ENCODE peak calls at places on chromosomes 1 and 21, in nine cellular contexts. R is C1 segment of cervical spinal cord, V is left ventricle myocardium superior, J is prostate gland, W is iPS-NIHi11, C is renal cortical epithelial cell, N is T-cell, L is HuH-7.5, E is amygdala. D is an unnamed sample.

GRCh38 chr1:43207229-43207853 is 35.2 kb downstream of the CFAP57 start:
- DNase-seq in R (no peak), V (no peak), J (no peak), W (no peak), C (no peak), N (no peak), L (no peak), E (no peak), D (no peak)

GRCh38 chr1:53311104-53311908 is 16.6 kb downstream of the LRP8 start:
- DNase-seq in R (no peak), V (no peak), J (no peak), W (no peak), C (no peak), N (no peak), L (no peak), E (no peak), D (no peak)

GRCh38 chr1:11851171-11851570 is 3.6 kb upstream of the NPPA start:
- DNase-seq in R (no peak), V (no peak), J (no peak), W (no peak), C (no peak), N (no peak), L (no peak), E (no peak), D (no peak)

GRCh38 chr1:3803905-3804626 is 7.8 kb upstream of the LRRC47 start:
- DNase-seq in R (no peak), V (peak; percentile 3), J (no peak), W (no peak), C (no peak), N (no peak), L (no peak), E (no peak), D (no peak)

GRCh38 chr1:12052008-12052573 is 11.0 kb upstream of the TNFRSF8 start:
- DNase-seq in R (no peak), V (peak; percentile 65), J (no peak), W (peak; percentile 68), C (peak; percentile 86), N (no peak), L (no peak), E (no peak), D (peak; percentile 82)

GRCh38 chr1:84688461-84689061 is 1.7 kb downstream of the SSX2IP start:
- DNase-seq in R (no peak), V (no peak), J (no peak), W (no peak), C (no peak), N (no peak), L (no peak), E (no peak), D (no peak)

GRCh38 chr1:22347854-22348760 is 103.5 kb upstream of the ZBTB40 start:
- DNase-seq in R (no peak), V (no peak), J (peak; percentile 66), W (no peak), C (no peak), N (no peak), L (peak; percentile 68), E (no peak), D (no peak)

GRCh38 chr1:103275725-103276124 is 167.4 kb upstream of the COL11A1 start:
- DNase-seq in R (no peak), V (no peak), J (no peak), W (no peak), C (no peak), N (no peak), L (no peak), E (no peak), D (no peak)

GRCh38 chr1:112904831-112905227 is 51.2 kb downstream of the SLC16A1 start:
- DNase-seq in R (no peak), V (no peak), J (no peak), W (no peak), C (no peak), N (no peak), L (no peak), E (no peak), D (no peak)

GRCh38 chr21:20040768-20041167 is 957.4 kb upstream of the NCAM2 start:
- DNase-seq in R (no peak), V (no peak), J (no peak), W (peak; percentile 7), C (no peak), N (no peak), L (no peak), E (no peak), D (no peak)

GRCh38 chr1:193019442-193020026 is 39.6 kb downstream of the UCHL5 start:
- DNase-seq in R (no peak), V (no peak), J (peak; percentile 34), W (peak; percentile 10), C (peak; percentile 75), N (no peak), L (no peak), E (no peak), D (no peak)

GRCh38 chr1:184433928-184434502 is 47.2 kb downstream of the C1orf21 start:
- DNase-seq in R (no peak), V (no peak), J (no peak), W (no peak), C (no peak), N (no peak), L (no peak), E (no peak), D (no peak)

GRCh38 chr1:34946211-34946610 is 16.8 kb upstream of the DLGAP3 start:
- DNase-seq in R (no peak), V (no peak), J (no peak), W (no peak), C (no peak), N (no peak), L (no peak), E (no peak), D (no peak)

GRCh38 chr1:203556047-203556851 is 62.3 kb downstream of the OPTC start:
- DNase-seq in R (no peak), V (peak; percentile 85), J (no peak), W (peak; percentile 54), C (peak; percentile 60), N (no peak), L (no peak), E (no peak), D (peak; percentile 82)

GRCh38 chr1:202162049-202162417 is 1.6 kb upstream of the PTPN7 start:
- DNase-seq in R (no peak), V (no peak), J (no peak), W (no peak), C (no peak), N (no peak), L (no peak), E (no peak), D (no peak)

GRCh38 chr1:154199563-154199879 is 6.6 kb downstream of the CFAP141 start:
- DNase-seq in R (no peak), V (no peak), J (no peak), W (no peak), C (no peak), N (no peak), L (no peak), E (no peak), D (no peak)

GRCh38 chr1:190175320-190175719 is 302.3 kb downstream of the BRINP3 start:
- DNase-seq in R (no peak), V (no peak), J (no peak), W (no peak), C (no peak), N (no peak), L (no peak), E (no peak), D (no peak)

GRCh38 chr1:154838988-154839387 is 31.1 kb downstream of the KCNN3 start:
- DNase-seq in R (no peak), V (no peak), J (no peak), W (no peak), C (no peak), N (no peak), L (no peak), E (no peak), D (no peak)

GRCh38 chr1:162022626-162023025 is 1.0 kb downstream of the OLFML2B start:
- DNase-seq in R (no peak), V (no peak), J (no peak), W (no peak), C (no peak), N (no peak), L (no peak), E (no peak), D (no peak)

GRCh38 chr1:56317722-56318121 is 261.6 kb downstream of the PLPP3 start:
- DNase-seq in R (no peak), V (no peak), J (no peak), W (no peak), C (no peak), N (no peak), L (no peak), E (no peak), D (no peak)

GRCh38 chr21:27132270-27132669 is 165.4 kb upstream of the ADAMTS5 start:
- DNase-seq in R (no peak), V (no peak), J (no peak), W (no peak), C (peak; percentile 93), N (no peak), L (no peak), E (no peak), D (no peak)

GRCh38 chr1:200909757-200910239 is 15.1 kb downstream of the INAVA start:
- DNase-seq in R (no peak), V (no peak), J (no peak), W (no peak), C (peak; percentile 88), N (no peak), L (no peak), E (no peak), D (no peak)

GRCh38 chr1:166479052-166479631 is 312.3 kb upstream of the FAM78B start:
- DNase-seq in R (no peak), V (peak; percentile 32), J (peak; percentile 19), W (peak; percentile 44), C (peak; percentile 38), N (peak; percentile 17), L (no peak), E (no peak), D (no peak)

GRCh38 chr1:3511306-3511705 is 56.8 kb downstream of the ARHGEF16 start:
- DNase-seq in R (no peak), V (no peak), J (no peak), W (no peak), C (no peak), N (no peak), L (no peak), E (no peak), D (no peak)

GRCh38 chr1:84722794-84723193 is 32.5 kb upstream of the SSX2IP start:
- DNase-seq in R (no peak), V (no peak), J (no peak), W (no peak), C (peak; percentile 13), N (no peak), L (no peak), E (no peak), D (no peak)

GRCh38 chr1:246425139-246425794 is 81.8 kb downstream of the SMYD3 start:
- DNase-seq in R (no peak), V (no peak), J (no peak), W (no peak), C (no peak), N (no peak), L (no peak), E (no peak), D (no peak)

GRCh38 chr1:18529714-18530113 is 49.0 kb downstream of the KLHDC7A start:
- DNase-seq in R (no peak), V (no peak), J (no peak), W (no peak), C (no peak), N (no peak), L (no peak), E (no peak), D (no peak)

GRCh38 chr1:232377494-232377770 is 252.5 kb downstream of the SIPA1L2 start:
- DNase-seq in R (no peak), V (no peak), J (no peak), W (no peak), C (peak; percentile 64), N (no peak), L (no peak), E (no peak), D (no peak)

GRCh38 chr1:88224940-88225339 is 459.1 kb upstream of the PKN2 start:
- DNase-seq in R (no peak), V (no peak), J (no peak), W (no peak), C (no peak), N (no peak), L (no peak), E (no peak), D (no peak)

GRCh38 chr1:22832414-22832786 is 121.8 kb downstream of the EPHB2 start:
- DNase-seq in R (no peak), V (no peak), J (no peak), W (no peak), C (peak; percentile 82), N (no peak), L (no peak), E (no peak), D (no peak)

GRCh38 chr1:170714163-170714562 is 50.2 kb downstream of the PRRX1 start:
- DNase-seq in R (no peak), V (no peak), J (no peak), W (no peak), C (peak; percentile 58), N (no peak), L (no peak), E (no peak), D (no peak)

D was measured in aorta.